ENCODE peak calls at places on chromosome 1, in four cellular contexts. D, N, U and W are unnamed samples.

GRCh38 chr1:241532173-241532553 is at the start of gene KMO:
- DNase-seq in D (no peak), N (no peak), U (no peak), W (peak)

GRCh38 chr1:11365744-11366387 is 92.9 kb downstream of the UBIAD1 start:
- DNase-seq in N (no peak), U (no peak), D (no peak), W (no peak)

GRCh38 chr1:244970236-244970652 is 105.9 kb upstream of the HNRNPU start:
- DNase-seq in U (peak), N (peak), D (peak), W (peak)

GRCh38 chr1:228541725-228542124 is 54.5 kb downstream of the RNF187 start:
- DNase-seq in U (no peak), D (no peak), N (no peak), W (no peak)

GRCh38 chr1:102879439-102879993 is 228.8 kb downstream of the COL11A1 start:
- DNase-seq in U (no peak), N (no peak), D (no peak), W (no peak)

GRCh38 chr1:31795801-31796621 is 19.8 kb downstream of the SPOCD1 start:
- DNase-seq in N (peak), D (peak), U (no peak), W (peak)

GRCh38 chr1:29984544-29985375 is 738.6 kb downstream of the MATN1 start:
- DNase-seq in U (no peak), D (no peak), N (no peak), W (no peak)

GRCh38 chr1:26848947-26849774 is 13.8 kb upstream of the SFN start:
- DNase-seq in N (no peak), D (peak), U (no peak), W (no peak)

GRCh38 chr1:3623441-3624150 is 1.2 kb upstream of the TPRG1L start:
- DNase-seq in U (no peak), D (no peak), N (no peak), W (no peak)

GRCh38 chr1:220458936-220459335 is 69.0 kb upstream of the MARK1 start:
- DNase-seq in U (no peak), N (no peak), D (no peak), W (no peak)

GRCh38 chr1:182476625-182477024 is 26.7 kb downstream of the RGSL1 start:
- DNase-seq in N (no peak), D (no peak), U (no peak), W (peak)

GRCh38 chr1:99496067-99496466 is 149.8 kb upstream of the PALMD start:
- DNase-seq in N (no peak), D (no peak), U (no peak), W (no peak)